ENCODE peak calls at places on chromosome 13, in seven cellular contexts. E, X, Y, N, T, Z and O are unnamed samples.

GRCh38 chr13:77207943-77208342 is 119.0 kb downstream of the MYCBP2 start:
- DNase-seq in E (peak; percentile 60), X (no peak), Y (no peak), N (no peak), T (no peak), Z (peak; percentile 82), O (no peak)

GRCh38 chr13:57969961-57970360 is 338.4 kb downstream of the PCDH17 start:
- DNase-seq in E (no peak), X (no peak), Y (no peak), N (no peak), T (no peak), Z (no peak), O (no peak)

GRCh38 chr13:84917252-84917878 is 881.9 kb downstream of the SLITRK6 start:
- DNase-seq in E (peak; percentile 30), X (no peak), Y (no peak), N (no peak), T (no peak), Z (peak; percentile 4), O (no peak)

GRCh38 chr13:38582133-38582532 is 104.7 kb upstream of the FREM2 start:
- DNase-seq in E (peak; percentile 51), X (no peak), Y (no peak), N (no peak), T (no peak), Z (peak; percentile 44), O (no peak)

GRCh38 chr13:49082653-49083536 is 107.2 kb downstream of the FNDC3A start:
- DNase-seq in E (peak; percentile 75), X (no peak), Y (no peak), N (no peak), T (no peak), Z (peak; percentile 95), O (peak; percentile 69)

GRCh38 chr13:112933649-112934048 is 35.4 kb upstream of the MCF2L start:
- DNase-seq in E (no peak), X (no peak), Y (no peak), N (no peak), T (no peak), Z (no peak), O (no peak)

GRCh38 chr13:19159761-19160420 is 21.7 kb downstream of the TUBA3C start:
- DNase-seq in E (no peak), X (no peak), Y (no peak), N (no peak), T (peak; percentile 31), Z (no peak), O (no peak)

GRCh38 chr13:37148501-37148900 is 43.0 kb upstream of the CSNK1A1L start:
- DNase-seq in E (no peak), X (no peak), Y (no peak), N (no peak), T (no peak), Z (no peak), O (no peak)

GRCh38 chr13:50587122-50587521 is 256.4 kb downstream of the DLEU7 start:
- DNase-seq in E (no peak), X (no peak), Y (no peak), N (no peak), T (no peak), Z (no peak), O (no peak)

GRCh38 chr13:18959996-18960395 is 221.6 kb downstream of the TUBA3C start:
- DNase-seq in E (no peak), X (no peak), Y (no peak), N (no peak), T (peak; percentile 44), Z (no peak), O (no peak)

GRCh38 chr13:99258946-99259345 is 767 bp upstream of the GPR18 start:
- DNase-seq in E (no peak), X (no peak), Y (peak; percentile 43), N (no peak), T (no peak), Z (no peak), O (no peak)

GRCh38 chr13:99256283-99256682 is 1.9 kb downstream of the GPR18 start:
- DNase-seq in E (no peak), X (no peak), Y (no peak), N (no peak), T (no peak), Z (no peak), O (no peak)

GRCh38 chr13:99256709-99257108 is 1.5 kb downstream of the GPR18 start:
- DNase-seq in E (peak; percentile 61), X (no peak), Y (no peak), N (no peak), T (no peak), Z (no peak), O (no peak)

GRCh38 chr13:99258210-99258860 is at the start of gene GPR18:
- DNase-seq in E (no peak), X (no peak), Y (peak; percentile 60), N (no peak), T (no peak), Z (no peak), O (no peak)

DNA sequence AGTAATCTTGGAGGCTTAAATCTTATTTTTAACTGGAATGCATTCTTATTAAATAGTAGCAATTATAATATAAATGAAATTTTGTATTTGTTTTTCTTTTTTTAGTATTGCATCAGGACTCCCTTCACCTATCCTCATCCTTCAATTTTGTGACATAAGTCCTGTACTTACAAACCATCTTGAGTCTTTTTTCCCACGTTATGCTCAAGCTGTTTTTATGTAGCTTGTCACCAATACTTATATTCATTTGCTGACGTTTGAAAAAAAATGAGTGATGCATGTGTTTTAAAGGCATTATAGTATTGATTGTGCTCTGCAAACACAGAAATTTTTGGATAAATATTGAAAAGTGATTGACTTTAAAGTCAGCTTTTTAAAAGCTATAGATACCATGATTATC is 888 bp downstream of the GPR18 start:
- DNase-seq in E (no peak), X (no peak), Y (no peak), N (no peak), T (no peak), Z (no peak), O (no peak)
- H3K4me3 ChIP-seq in E (no peak overlapping the region), X (no peak overlapping the region), Y (peak overlapping the region; percentile 74), N (no peak overlapping the region), T (no peak overlapping the region), Z (no peak overlapping the region), O (no peak overlapping the region)

DNA sequence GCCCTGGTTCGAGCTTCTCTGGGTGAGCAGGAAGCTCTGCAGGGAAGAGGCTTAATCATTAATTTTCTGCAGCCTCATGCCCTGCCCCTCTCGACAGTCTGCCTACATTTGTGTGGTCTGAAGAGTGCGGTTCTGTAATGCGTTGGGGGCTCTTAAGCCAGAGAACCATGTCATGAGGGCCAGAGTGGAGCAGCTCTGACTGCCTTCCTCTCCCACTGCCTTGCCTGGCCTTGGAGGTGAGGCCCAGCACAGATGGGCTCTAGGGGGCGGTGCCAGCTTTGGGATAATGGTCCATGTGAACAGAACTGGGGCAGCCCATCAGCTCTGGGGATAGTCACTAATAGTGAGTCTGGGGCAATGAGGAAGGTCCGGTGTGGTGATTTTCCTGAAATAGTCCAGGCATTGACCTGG is 5.7 kb downstream of the FGF9 start:
- DNase-seq in E (no peak), X (peak; percentile 41), Y (no peak), N (no peak), T (peak; percentile 75), Z (no peak), O (no peak)
- H3K4me1 ChIP-seq in E (peaks cover 5% of the 10 kb centered on the region), X (peaks cover 36% of the 10 kb centered on the region), Y (peaks cover 24% of the 10 kb centered on the region), N (peaks cover 50% of the 10 kb centered on the region), T (peaks cover 17% of the 10 kb centered on the region), Z (peaks cover 21% of the 10 kb centered on the region), O (no peaks in the 10 kb centered on the region)

GRCh38 chr13:30737511-30738342 is 2.4 kb downstream of the ALOX5AP start:
- DNase-seq in E (no peak), X (no peak), Y (no peak), N (no peak), T (no peak), Z (no peak), O (no peak)

GRCh38 chr13:30738526-30738925 is 3.2 kb downstream of the ALOX5AP start:
- DNase-seq in E (no peak), X (no peak), Y (no peak), N (no peak), T (no peak), Z (no peak), O (no peak)

GRCh38 chr13:30742896-30743295 is 7.6 kb downstream of the ALOX5AP start:
- DNase-seq in E (no peak), X (no peak), Y (no peak), N (no peak), T (no peak), Z (no peak), O (no peak)

GRCh38 chr13:30738946-30739528 is 3.7 kb downstream of the ALOX5AP start:
- DNase-seq in E (no peak), X (no peak), Y (no peak), N (no peak), T (no peak), Z (no peak), O (no peak)

DNA sequence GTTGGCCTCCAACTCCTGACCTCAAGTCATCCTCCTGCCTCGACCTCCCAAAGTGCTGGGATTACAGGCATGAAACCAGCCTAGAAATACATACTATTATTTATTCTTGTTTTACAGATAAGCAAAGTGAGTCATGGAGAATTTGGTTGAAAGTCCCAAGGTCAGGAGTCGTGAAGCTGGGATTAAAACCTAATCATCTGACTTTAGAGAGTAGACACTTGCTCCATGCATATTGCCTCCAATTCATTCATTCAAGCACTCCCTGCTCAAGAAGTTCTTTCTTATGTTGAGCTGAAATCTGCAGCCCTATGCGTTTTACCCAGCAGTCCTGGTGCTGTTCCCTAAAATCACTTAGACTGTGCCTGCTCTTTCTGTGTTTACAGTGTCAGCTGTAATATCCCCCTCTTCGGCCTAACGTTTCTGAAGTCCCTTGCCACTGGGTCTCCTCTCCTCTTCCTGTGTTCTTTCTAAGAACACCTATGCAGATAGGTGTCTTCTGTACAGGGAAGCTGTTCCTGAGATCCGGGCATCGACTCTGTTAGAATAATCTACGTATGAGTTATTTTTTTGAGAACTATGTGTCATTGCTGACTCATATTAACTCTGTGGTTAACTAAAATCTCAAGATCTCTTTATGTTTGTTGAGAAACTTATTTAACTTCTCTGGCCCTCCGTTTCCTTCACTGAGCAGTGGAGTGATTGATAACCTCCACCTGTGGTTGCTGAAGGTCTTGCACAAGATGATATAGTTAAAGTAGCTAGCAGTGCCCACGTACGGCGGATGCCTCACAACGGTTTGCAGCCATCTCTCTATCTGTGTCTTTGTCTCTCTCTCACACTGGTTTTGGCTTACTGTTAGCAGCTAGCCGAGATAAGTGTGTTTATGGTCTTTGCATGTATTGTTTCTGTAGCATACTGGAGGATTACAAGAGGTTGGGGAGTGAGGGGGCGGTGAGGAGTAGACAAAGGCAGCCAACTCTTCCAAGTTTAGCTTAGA is 4.6 kb downstream of the ALOX5AP start:
- DNase-seq in E (peak; percentile 89), X (peak; percentile 27), Y (peak; percentile 64), N (no peak), T (no peak), Z (peak; percentile 92), O (no peak)
- H3K4me3 ChIP-seq in E (no peak overlapping the region), X (no peak overlapping the region), Y (peak overlapping the region; percentile 65), N (no peak overlapping the region), T (peak overlapping the region; percentile 3), Z (no peak overlapping the region), O (no peak overlapping the region)

DNA sequence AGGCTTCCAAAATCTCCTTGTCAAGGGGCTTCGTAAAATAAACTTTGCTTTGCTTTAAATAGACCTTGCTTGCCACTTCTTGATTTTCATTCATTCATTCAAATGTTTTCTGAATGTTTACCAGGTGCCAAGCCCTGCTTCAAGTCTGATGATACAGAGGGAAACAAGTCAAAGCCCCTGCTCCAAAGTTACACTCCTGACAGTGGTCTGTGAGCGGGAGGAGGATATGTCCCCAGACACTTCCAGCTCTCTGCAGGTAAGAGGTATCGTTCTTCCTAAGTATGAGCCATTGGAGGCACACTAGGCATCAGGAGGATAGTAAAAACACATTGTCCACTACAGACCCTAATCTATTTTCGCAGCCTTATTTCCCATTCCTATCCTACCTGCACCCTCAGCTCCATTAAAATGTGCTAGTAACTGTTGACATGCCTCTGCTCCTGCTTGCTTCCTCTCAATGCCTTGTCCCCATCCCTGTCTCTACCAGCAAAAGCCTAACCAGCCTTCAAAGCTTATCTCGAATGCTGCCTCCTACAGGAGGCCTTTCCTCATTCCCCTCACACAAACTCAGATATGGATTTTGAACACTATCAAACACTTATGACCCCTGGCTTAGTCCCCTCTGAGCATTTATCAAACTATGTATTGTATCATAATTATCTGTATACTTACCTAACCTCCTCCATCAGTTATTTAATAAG is 6.2 kb upstream of the WBP4 start:
- DNase-seq in E (no peak), X (no peak), Y (no peak), N (no peak), T (no peak), Z (no peak), O (no peak)
- H3K4me1 ChIP-seq in E (peaks cover 16% of the 10 kb centered on the region), X (peaks cover 52% of the 10 kb centered on the region), Y (peaks cover 27% of the 10 kb centered on the region), N (peaks cover 79% of the 10 kb centered on the region), T (peaks cover 64% of the 10 kb centered on the region), Z (peaks cover 13% of the 10 kb centered on the region), O (peaks cover 38% of the 10 kb centered on the region)